ENCODE peak calls at places on chromosomes 2 and 18, in eight cellular contexts. W is fibroblast of lung, C is HCT116, R is right atrium auricular region, N is heart left ventricle, H is BE2C, I is lung, K is psoas muscle. B is an unnamed sample.

GRCh38 chr2:46136481-46136880 is 160.7 kb upstream of the EPAS1 start:
- DNase-seq in W (no peak), H (no peak), R (peak; percentile 56), N (no peak), K (no peak), C (no peak), I (no peak), B (no peak)

GRCh38 chr2:185279999-185280398 is 458.6 kb upstream of the FSIP2 start:
- DNase-seq in W (peak; percentile 36), R (no peak), I (no peak), C (no peak), K (no peak), H (no peak), N (no peak), B (no peak)

GRCh38 chr18:63128242-63128967 is 191.2 kb downstream of the BCL2 start:
- DNase-seq in C (no peak), W (no peak), K (no peak), H (no peak), I (no peak), N (no peak), R (no peak), B (no peak)

GRCh38 chr2:33373986-33374385 is 102.5 kb upstream of the RASGRP3 start:
- DNase-seq in I (no peak), N (no peak), H (no peak), R (no peak), K (no peak), W (peak; percentile 75), C (no peak), B (no peak)

GRCh38 chr18:36155960-36156757 is 26.5 kb downstream of the ELP2 start:
- DNase-seq in C (no peak), N (no peak), H (no peak), K (no peak), R (no peak), W (no peak), I (no peak), B (no peak)

GRCh38 chr2:109719871-109720270 is 74.2 kb upstream of the RGPD5 start:
- DNase-seq in W (no peak), H (no peak), K (no peak), C (no peak), R (peak; percentile 9), N (no peak), I (no peak), B (peak; percentile 1)

GRCh38 chr2:9205963-9206948 is at the start of gene ASAP2:
- DNase-seq in K (peak; percentile 86), H (peak; percentile 79), R (peak; percentile 70), C (no peak), N (peak; percentile 76), W (peak; percentile 66), I (peak; percentile 72), B (no peak)

GRCh38 chr2:102069311-102069974 is 73.1 kb upstream of the IL1R1 start:
- DNase-seq in C (no peak), K (no peak), I (no peak), H (no peak), W (no peak), N (no peak), R (peak; percentile 50), B (no peak)

GRCh38 chr2:106705877-106706276 is 180.1 kb downstream of the ST6GAL2 start:
- DNase-seq in H (no peak), K (no peak), N (no peak), W (no peak), C (no peak), I (no peak), R (no peak), B (no peak)

GRCh38 chr18:53906681-53907080 is 317.8 kb downstream of the MBD2 start:
- DNase-seq in R (no peak), H (no peak), K (no peak), N (peak; percentile 37), I (no peak), C (no peak), W (no peak), B (no peak)

GRCh38 chr2:24785704-24786321 is 7.4 kb downstream of the PTRHD1 start:
- DNase-seq in W (no peak), H (no peak), R (no peak), N (no peak), K (no peak), I (peak; percentile 75), C (no peak), B (peak; percentile 69)

GRCh38 chr2:97740590-97741182 is 27.3 kb downstream of the ZAP70 start:
- DNase-seq in R (no peak), W (peak; percentile 34), I (peak; percentile 48), N (no peak), C (peak; percentile 29), K (no peak), H (peak; percentile 44), B (peak; percentile 65)

GRCh38 chr2:231929961-231930600 is 3.9 kb upstream of the NPPC start:
- DNase-seq in W (peak; percentile 13), I (no peak), H (peak; percentile 52), R (peak; percentile 56), K (peak; percentile 71), C (no peak), N (peak; percentile 66), B (no peak)

GRCh38 chr2:24892928-24893327 is 27.1 kb downstream of the ADCY3 start:
- DNase-seq in N (no peak), W (peak; percentile 68), R (no peak), H (no peak), C (no peak), K (no peak), I (no peak), B (no peak)

GRCh38 chr2:88657131-88657530 is 29.9 kb upstream of the EIF2AK3 start:
- DNase-seq in W (no peak), H (no peak), C (no peak), K (no peak), I (no peak), R (no peak), N (no peak), B (no peak)

GRCh38 chr2:72619622-72620021 is 206.2 kb downstream of the EXOC6B start:
- DNase-seq in I (no peak), K (no peak), C (no peak), N (no peak), R (no peak), W (no peak), H (peak; percentile 24), B (no peak)

DNA sequence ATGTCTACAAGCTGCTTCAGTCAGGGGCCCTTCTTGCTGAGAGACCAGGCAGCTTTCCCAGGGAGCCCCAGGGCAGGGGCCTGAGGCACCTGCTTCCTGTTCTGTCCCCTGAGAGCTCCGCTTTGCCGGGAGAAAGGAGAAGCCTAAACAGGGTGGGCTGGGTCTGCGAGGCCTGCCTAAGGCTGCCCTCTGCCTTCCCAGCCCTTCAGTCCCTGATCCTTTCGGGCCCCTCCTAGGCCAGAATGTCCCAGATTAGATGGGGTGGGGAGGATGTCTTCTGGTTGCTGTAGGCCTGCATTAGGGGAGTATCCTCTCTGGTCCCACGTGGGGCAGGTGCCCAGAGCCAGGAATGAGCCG is 72.4 kb downstream of the TGOLN2 start:
- DNase-seq in C (no peak), N (no peak), K (no peak), H (peak; percentile 57), I (no peak), R (no peak), W (no peak), B (no peak)
- H3K4me1 ChIP-seq in C (peaks cover 16% of the 10 kb centered on the region), N (peaks cover 55% of the 10 kb centered on the region), K (peaks cover 25% of the 10 kb centered on the region), H (peaks cover 4% of the 10 kb centered on the region), I (peaks cover 23% of the 10 kb centered on the region), R (peaks cover 87% of the 10 kb centered on the region), W (peaks cover 20% of the 10 kb centered on the region), B (no peaks in the 10 kb centered on the region)

GRCh38 chr2:37414470-37414949 is 70.1 kb downstream of the QPCT start:
- DNase-seq in W (peak; percentile 86), H (no peak), I (no peak), C (peak; percentile 42), R (no peak), K (no peak), N (no peak), B (no peak)
- H3K4me3 ChIP-seq in W (no peak overlapping the region), H (no peak overlapping the region), I (no peak overlapping the region), C (no peak overlapping the region), R (peak overlapping the region; percentile 2), K (no peak overlapping the region), N (no peak overlapping the region), B (no peak overlapping the region)

DNA sequence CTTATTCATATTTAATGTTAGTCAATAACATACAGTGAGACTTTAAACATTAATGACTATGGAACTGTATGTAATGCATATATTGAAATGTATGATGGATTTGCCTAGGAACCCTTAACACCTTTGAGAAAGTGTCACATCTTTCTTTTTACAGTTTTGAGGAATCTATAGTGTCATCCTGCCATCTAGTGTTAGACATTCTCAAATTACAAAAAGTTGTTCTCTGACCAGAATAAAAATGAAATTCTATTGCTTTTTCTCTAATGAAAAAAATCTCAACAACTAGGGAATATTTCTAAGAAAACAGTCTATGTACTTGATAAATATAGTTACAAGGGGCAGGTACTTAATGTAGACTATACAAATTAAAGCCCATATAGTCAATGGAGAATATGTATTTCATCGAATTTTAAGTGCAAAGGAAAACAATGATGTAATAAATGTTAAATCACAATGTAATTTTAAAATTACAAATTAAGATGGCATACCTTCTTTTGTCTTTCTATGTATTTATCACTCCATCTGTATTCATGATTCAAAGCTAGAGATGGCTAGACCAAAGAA is 5.1 kb upstream of the CALCRL start:
- DNase-seq in H (no peak), W (peak; percentile 52), I (no peak), R (no peak), N (no peak), C (peak; percentile 29), K (no peak), B (no peak)
- TF ChIP-seq CTCF in H (peak; percentile 24), W (no peak), I (no peak), R (peak; percentile 60), N (peak; percentile 63), C (peak; percentile 61), K (peak; percentile 58), B (no peak)

GRCh38 chr2:159714586-159714930 is 2.3 kb downstream of the MARCHF7 start:
- DNase-seq in N (no peak), K (no peak), C (no peak), H (no peak), I (no peak), W (no peak), R (no peak), B (no peak)

GRCh38 chr2:159713691-159714585 is 1.6 kb downstream of the MARCHF7 start:
- DNase-seq in I (no peak), H (no peak), R (no peak), W (peak; percentile 87), K (no peak), N (no peak), C (no peak), B (no peak)

GRCh38 chr2:159712194-159712928 is at the start of gene MARCHF7:
- DNase-seq in I (peak; percentile 98), W (peak; percentile 95), N (peak; percentile 97), R (peak; percentile 96), C (peak; percentile 89), K (peak; percentile 99), H (peak; percentile 94), B (peak; percentile 98)

GRCh38 chr2:159711562-159712193 is 628 bp upstream of the MARCHF7 start:
- DNase-seq in R (no peak), K (no peak), C (no peak), H (no peak), N (no peak), I (no peak), W (no peak), B (no peak)

DNA sequence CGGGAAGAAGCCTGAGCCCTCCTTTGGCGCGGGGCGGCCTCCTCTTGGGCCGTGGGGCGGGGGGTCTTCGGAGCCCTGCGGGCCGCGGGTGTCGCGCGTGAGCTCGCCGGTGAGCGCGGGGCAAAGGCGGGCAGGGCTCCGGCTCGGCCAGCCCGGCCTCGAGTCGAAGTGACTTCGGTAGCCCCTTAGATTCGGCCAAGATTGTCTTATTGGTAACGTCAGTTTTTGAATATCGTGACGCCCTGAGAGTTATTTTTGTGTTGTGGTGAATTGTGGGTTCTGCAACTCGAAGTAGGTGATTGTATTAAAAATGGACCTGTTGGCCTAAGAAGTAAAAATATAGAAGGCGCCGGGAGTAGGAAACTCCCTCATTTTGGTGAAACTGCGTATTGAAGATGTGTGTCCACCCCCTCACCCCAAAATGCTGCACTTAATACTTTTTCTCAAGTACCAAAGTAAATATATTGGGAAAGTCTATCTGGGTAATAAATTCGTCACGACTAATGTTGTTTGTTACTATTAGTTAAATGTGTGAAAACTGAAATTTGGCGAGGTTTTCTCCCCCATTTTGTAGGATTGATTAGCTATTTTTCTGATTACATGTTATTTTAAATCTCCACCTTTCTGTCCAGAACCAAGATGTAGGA is 746 bp downstream of the MARCHF7 start:
- DNase-seq in N (no peak), H (no peak), I (no peak), W (peak; percentile 24), R (no peak), C (no peak), K (no peak), B (no peak)
- H3K4me1 ChIP-seq in N (peaks cover 31% of the 10 kb centered on the region), H (no peaks in the 10 kb centered on the region), I (peaks cover 8% of the 10 kb centered on the region), W (peaks cover 3% of the 10 kb centered on the region), R (peaks cover 60% of the 10 kb centered on the region), C (peaks cover 25% of the 10 kb centered on the region), K (peaks cover 46% of the 10 kb centered on the region), B (peaks cover 11% of the 10 kb centered on the region)

B was measured in Peyer's patch.